ENCODE peak calls at places on chromosomes 4 and X, in eight cellular contexts. One of them, this sample, is unnamed.

GRCh38 chr4:140109626-140110213 is 44.3 kb downstream of the MAML3 start:
- DNase-seq in NCI-H1105 treated with DMSO at 0.1 percent for 48 hours: peak
- DNase-seq in Calu3: no peak
- DNase-seq in RKO: no peak
- DNase-seq in anterior cingulate cortex: no peak
- DNase-seq in NCI-H1092: peak
- DNase-seq in amniotic stem cell: no peak
- DNase-seq in NCI-H2081: no peak
- DNase-seq in this sample: no peak

GRCh38 chrX:15988661-15989603 is 134.3 kb upstream of the AP1S2 start:
- DNase-seq in amniotic stem cell: no peak
- DNase-seq in anterior cingulate cortex: no peak
- DNase-seq in NCI-H1105 treated with DMSO at 0.1 percent for 48 hours: no peak
- DNase-seq in NCI-H2081: no peak
- DNase-seq in RKO: peak
- DNase-seq in NCI-H1092: no peak
- DNase-seq in Calu3: no peak
- DNase-seq in this sample: no peak

GRCh38 chr4:61462451-61463326 is 262.6 kb downstream of the ADGRL3 start:
- DNase-seq in anterior cingulate cortex: no peak
- DNase-seq in Calu3: peak
- DNase-seq in NCI-H1092: no peak
- DNase-seq in NCI-H2081: no peak
- DNase-seq in NCI-H1105 treated with DMSO at 0.1 percent for 48 hours: no peak
- DNase-seq in amniotic stem cell: no peak
- DNase-seq in RKO: no peak
- DNase-seq in this sample: no peak

GRCh38 chrX:48538641-48539344 is 721 bp upstream of the TBC1D25 start:
- DNase-seq in amniotic stem cell: no peak
- DNase-seq in NCI-H2081: no peak
- DNase-seq in NCI-H1105 treated with DMSO at 0.1 percent for 48 hours: no peak
- DNase-seq in NCI-H1092: no peak
- DNase-seq in RKO: no peak
- DNase-seq in anterior cingulate cortex: no peak
- DNase-seq in Calu3: no peak
- DNase-seq in this sample: no peak

GRCh38 chr4:159417006-159417405 is 314.1 kb downstream of the RAPGEF2 start:
- DNase-seq in RKO: no peak
- DNase-seq in NCI-H1105 treated with DMSO at 0.1 percent for 48 hours: no peak
- DNase-seq in Calu3: no peak
- DNase-seq in NCI-H1092: no peak
- DNase-seq in amniotic stem cell: no peak
- DNase-seq in anterior cingulate cortex: no peak
- DNase-seq in NCI-H2081: no peak
- DNase-seq in this sample: no peak

GRCh38 chrX:25544641-25545040 is 528.9 kb upstream of the ARX start:
- DNase-seq in NCI-H2081: no peak
- DNase-seq in NCI-H1092: no peak
- DNase-seq in anterior cingulate cortex: no peak
- DNase-seq in amniotic stem cell: no peak
- DNase-seq in NCI-H1105 treated with DMSO at 0.1 percent for 48 hours: no peak
- DNase-seq in Calu3: no peak
- DNase-seq in RKO: no peak
- DNase-seq in this sample: no peak

GRCh38 chr4:17324431-17324830 is 187.5 kb downstream of the QDPR start:
- DNase-seq in amniotic stem cell: peak
- DNase-seq in Calu3: peak
- DNase-seq in NCI-H1105 treated with DMSO at 0.1 percent for 48 hours: no peak
- DNase-seq in NCI-H1092: no peak
- DNase-seq in anterior cingulate cortex: no peak
- DNase-seq in RKO: no peak
- DNase-seq in NCI-H2081: peak
- DNase-seq in this sample: peak

GRCh38 chr4:67973608-67974007 is 10.3 kb upstream of the TMPRSS11A start:
- DNase-seq in amniotic stem cell: no peak
- DNase-seq in NCI-H1105 treated with DMSO at 0.1 percent for 48 hours: no peak
- DNase-seq in RKO: no peak
- DNase-seq in NCI-H2081: no peak
- DNase-seq in Calu3: no peak
- DNase-seq in anterior cingulate cortex: no peak
- DNase-seq in NCI-H1092: no peak
- DNase-seq in this sample: no peak

GRCh38 chr4:26003072-26003471 is 89.1 kb downstream of the SMIM20 start:
- DNase-seq in NCI-H2081: no peak
- DNase-seq in amniotic stem cell: no peak
- DNase-seq in NCI-H1105 treated with DMSO at 0.1 percent for 48 hours: no peak
- DNase-seq in Calu3: no peak
- DNase-seq in anterior cingulate cortex: no peak
- DNase-seq in NCI-H1092: no peak
- DNase-seq in RKO: no peak
- DNase-seq in this sample: no peak

GRCh38 chr4:138736362-138736761 is 279.2 kb upstream of the NOCT start:
- DNase-seq in Calu3: no peak
- DNase-seq in amniotic stem cell: no peak
- DNase-seq in NCI-H2081: no peak
- DNase-seq in NCI-H1092: no peak
- DNase-seq in anterior cingulate cortex: no peak
- DNase-seq in NCI-H1105 treated with DMSO at 0.1 percent for 48 hours: no peak
- DNase-seq in RKO: peak
- DNase-seq in this sample: no peak

GRCh38 chr4:15182600-15183222 is 180.4 kb downstream of the CPEB2 start:
- DNase-seq in anterior cingulate cortex: no peak
- DNase-seq in RKO: no peak
- DNase-seq in NCI-H2081: no peak
- DNase-seq in Calu3: no peak
- DNase-seq in amniotic stem cell: no peak
- DNase-seq in NCI-H1105 treated with DMSO at 0.1 percent for 48 hours: no peak
- DNase-seq in NCI-H1092: no peak
- DNase-seq in this sample: no peak

GRCh38 chr4:168605411-168605810 is 108.6 kb downstream of the PALLD start:
- DNase-seq in NCI-H2081: no peak
- DNase-seq in anterior cingulate cortex: no peak
- DNase-seq in NCI-H1092: no peak
- DNase-seq in amniotic stem cell: no peak
- DNase-seq in Calu3: peak
- DNase-seq in RKO: no peak
- DNase-seq in NCI-H1105 treated with DMSO at 0.1 percent for 48 hours: no peak
- DNase-seq in this sample: no peak

This sample was measured in MM.1S.